ENCODE peak calls at places on chromosomes 7 and 10, in nine cellular contexts. E is WTC11, G is pancreas, X is kidney epithelial cell, D is H9, A is B cell, M is nephron progenitor cell, W is heart right ventricle, F is HCT116. N is an unnamed sample.

GRCh38 chr7:137127058-137127457 is 216.5 kb downstream of the PTN start:
- DNase-seq in D (no peak), E (no peak), X (no peak), W (no peak), M (no peak), F (no peak), G (no peak), A (no peak), N (no peak)

GRCh38 chr10:67629461-67629971 is 66.5 kb downstream of the CTNNA3 start:
- DNase-seq in G (no peak), D (no peak), A (no peak), E (no peak), F (no peak), X (peak), W (no peak), M (no peak), N (no peak)

GRCh38 chr7:111841596-111842209 is 279.4 kb upstream of the IMMP2L start:
- DNase-seq in W (no peak), X (no peak), E (no peak), A (no peak), F (no peak), D (no peak), G (no peak), M (no peak), N (no peak)

GRCh38 chr7:5183155-5183554 is 6.9 kb upstream of the WIPI2 start:
- DNase-seq in X (no peak), F (no peak), A (no peak), G (no peak), D (no peak), M (no peak), E (no peak), W (no peak), N (no peak)

GRCh38 chr10:24238527-24239247 is 29.7 kb downstream of the KIAA1217 start:
- DNase-seq in W (no peak), X (no peak), F (no peak), E (no peak), A (no peak), D (no peak), M (peak), G (peak), N (no peak)

GRCh38 chr10:59589721-59590120 is 119.9 kb downstream of the SLC16A9 start:
- DNase-seq in A (no peak), M (no peak), G (no peak), W (no peak), E (no peak), X (no peak), F (no peak), D (no peak), N (no peak)

GRCh38 chr7:149440222-149440621 is 20.6 kb downstream of the ZNF777 start:
- DNase-seq in G (no peak), D (no peak), E (no peak), W (no peak), A (no peak), M (no peak), X (no peak), F (no peak), N (no peak)

GRCh38 chr10:7756360-7756992 is 31.3 kb downstream of the KIN start:
- DNase-seq in W (no peak), E (peak), D (peak), G (peak), A (no peak), M (no peak), F (peak), X (no peak), N (peak)

GRCh38 chr10:70940834-70941568 is 52.6 kb upstream of the PCBD1 start:
- DNase-seq in D (no peak), F (no peak), X (no peak), M (no peak), A (no peak), W (peak), G (peak), E (no peak), N (no peak)

GRCh38 chr7:46747869-46748576 is 827.0 kb upstream of the IGFBP3 start:
- DNase-seq in X (no peak), D (no peak), A (no peak), G (no peak), W (no peak), M (no peak), E (no peak), F (no peak), N (no peak)

GRCh38 chr7:115198143-115198542 is 276.2 kb downstream of the MDFIC start:
- DNase-seq in G (no peak), M (no peak), D (no peak), E (no peak), A (no peak), X (no peak), F (no peak), W (no peak), N (no peak)
- TF ChIP-seq CTCF in G (no peak), M (no peak), D (no peak), E (no peak), A (no peak), X (no peak), F (no peak), W (no peak), N (no peak)

DNA sequence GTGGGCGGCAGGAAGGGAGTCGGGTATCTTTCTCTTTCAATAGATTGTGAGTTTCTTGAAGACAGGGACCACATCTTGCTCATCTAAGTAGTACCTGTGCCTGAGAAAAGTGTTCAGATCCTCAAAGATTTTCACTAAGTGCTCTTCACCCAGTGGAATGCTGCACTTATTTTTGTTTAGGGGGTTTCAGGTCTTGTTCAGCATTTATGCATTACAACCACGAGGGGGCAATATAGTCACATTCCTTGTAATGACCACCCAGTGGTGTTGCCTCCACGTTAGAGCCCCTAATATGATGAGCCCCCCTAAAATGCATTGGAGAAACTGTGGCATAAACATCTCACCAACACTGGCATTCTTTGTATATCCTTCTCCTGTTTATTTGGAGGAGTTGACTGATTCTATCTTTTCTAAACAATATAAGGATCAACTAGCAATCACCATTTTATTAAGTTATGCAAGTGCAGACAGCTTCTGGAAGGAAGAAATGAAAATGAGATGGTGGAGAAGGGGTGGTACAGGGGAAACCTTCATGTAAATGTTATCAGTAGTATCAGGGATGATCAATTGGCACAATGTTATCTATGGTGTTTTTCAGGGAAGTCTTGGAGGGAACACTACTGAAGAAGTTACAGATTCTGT is 3.1 kb upstream of the PAPSS2 start:
- DNase-seq in G (no peak), A (peak), W (no peak), E (no peak), X (no peak), D (no peak), M (peak), F (no peak), N (no peak)
- TF ChIP-seq CTCF in G (peak), A (peak), W (peak), E (peak), X (peak), D (peak), M (peak), F (peak), N (peak)

DNA sequence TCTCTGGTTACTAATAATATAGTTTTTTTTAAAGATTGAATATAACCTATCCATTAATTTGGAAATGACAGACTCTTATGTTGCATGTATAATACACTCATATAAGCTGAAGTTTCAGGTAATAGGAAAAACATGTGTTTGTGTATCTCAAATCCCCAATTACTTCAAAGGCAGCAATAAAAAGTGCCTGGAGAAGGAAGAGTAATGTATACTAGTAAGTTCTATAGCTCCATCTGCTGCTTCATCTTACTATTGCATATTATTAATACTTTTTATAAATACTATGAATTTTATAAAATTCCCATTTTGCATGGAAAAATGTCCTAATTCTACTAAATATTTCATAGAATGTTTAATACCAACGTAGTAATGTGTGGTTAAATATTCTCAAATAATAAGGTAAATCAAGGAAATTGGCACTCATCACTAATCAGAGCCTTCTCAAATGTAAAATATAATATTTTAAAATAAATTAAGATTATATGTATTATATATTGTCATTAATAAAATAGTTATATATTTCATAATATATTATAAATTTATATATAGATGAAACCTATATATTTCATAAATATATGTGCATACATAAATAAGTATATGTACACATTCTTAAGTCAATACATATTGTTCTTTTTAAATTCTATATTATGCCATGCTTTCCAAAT is 311.9 kb downstream of the HGF start:
- DNase-seq in D (no peak), M (no peak), F (peak), G (no peak), A (no peak), E (no peak), W (no peak), X (no peak), N (no peak)
- TF ChIP-seq CTCF in D (peak), M (peak), F (peak), G (no peak), A (no peak), E (no peak), W (peak), X (peak), N (peak)

GRCh38 chr10:121590772-121591171 is 7.5 kb downstream of the FGFR2 start:
- DNase-seq in W (no peak), D (no peak), A (no peak), X (no peak), F (no peak), E (no peak), M (no peak), G (no peak), N (no peak)

GRCh38 chr10:121593267-121593666 is 5.0 kb downstream of the FGFR2 start:
- DNase-seq in X (no peak), W (no peak), D (no peak), E (no peak), M (no peak), G (no peak), A (no peak), F (no peak), N (no peak)

GRCh38 chr10:121591186-121591585 is 7.1 kb downstream of the FGFR2 start:
- DNase-seq in F (no peak), W (no peak), X (no peak), G (no peak), D (peak), M (no peak), A (no peak), E (no peak), N (no peak)

GRCh38 chr10:121593676-121594075 is 4.6 kb downstream of the FGFR2 start:
- DNase-seq in E (no peak), X (no peak), D (peak), M (no peak), A (no peak), W (no peak), G (no peak), F (no peak), N (no peak)

DNA sequence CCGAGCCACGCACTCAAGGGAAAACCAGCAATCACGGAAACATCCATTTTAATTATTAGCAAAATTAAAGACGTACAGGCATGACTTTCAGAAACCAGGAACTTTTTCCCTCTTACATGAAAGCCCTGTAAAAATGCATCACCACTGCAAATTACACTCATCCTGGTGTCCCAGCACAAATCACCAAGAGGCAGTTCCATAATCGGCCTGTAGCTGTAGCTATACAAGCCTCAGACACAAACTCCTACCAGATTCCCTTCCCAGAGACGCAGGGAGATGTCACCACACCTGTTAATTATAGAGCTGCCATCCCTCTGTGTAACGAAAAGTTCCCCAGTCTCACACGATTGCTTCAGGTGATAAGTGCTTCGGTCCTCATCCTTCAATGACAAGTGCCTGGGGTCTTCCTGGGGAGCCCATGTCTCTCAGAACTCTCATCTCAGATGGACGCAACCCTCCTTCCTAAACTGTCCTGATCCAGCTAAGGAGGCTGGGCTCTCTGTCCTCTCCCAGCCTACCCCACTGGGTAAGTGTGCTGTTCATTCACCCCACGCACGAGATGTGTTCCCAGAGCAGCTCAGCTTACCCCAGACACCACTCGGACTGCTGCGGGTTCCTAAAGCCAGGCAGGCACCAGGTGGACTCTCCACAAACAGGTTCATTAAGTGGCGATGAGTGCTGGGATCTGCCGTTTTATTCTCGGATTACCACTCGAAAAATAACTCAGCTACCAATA is 5.9 kb downstream of the FGFR2 start:
- DNase-seq in D (peak), E (no peak), M (no peak), A (no peak), W (no peak), X (no peak), F (no peak), G (no peak), N (no peak)
- TF ChIP-seq CTCF in D (peak), E (no peak), M (no peak), A (no peak), W (no peak), X (no peak), F (peak), G (no peak), N (peak)

GRCh38 chr10:99276848-99277486 is 41.3 kb upstream of the HPSE2 start:
- DNase-seq in W (no peak), A (no peak), E (no peak), G (no peak), D (no peak), M (no peak), F (peak), X (no peak), N (no peak)
- TF ChIP-seq CTCF in W (no peak), A (peak), E (peak), G (peak), D (peak), M (peak), F (peak), X (peak), N (peak)

GRCh38 chr7:150858236-150859197 is 6.2 kb downstream of the AOC1 start:
- DNase-seq in X (no peak), G (no peak), E (no peak), F (no peak), A (no peak), W (no peak), M (no peak), D (peak), N (no peak)

GRCh38 chr7:150862356-150862755 is 10.0 kb downstream of the AOC1 start:
- DNase-seq in A (no peak), F (no peak), E (no peak), D (no peak), X (no peak), W (no peak), G (no peak), M (no peak), N (no peak)

GRCh38 chr7:150857276-150858055 is 5.1 kb downstream of the AOC1 start:
- DNase-seq in X (no peak), D (peak), E (no peak), G (no peak), M (no peak), F (no peak), A (no peak), W (no peak), N (no peak)

GRCh38 chr7:150860978-150861295 is 8.6 kb downstream of the AOC1 start:
- DNase-seq in D (peak), E (no peak), M (no peak), A (no peak), F (no peak), X (no peak), G (no peak), W (no peak), N (no peak)

DNA sequence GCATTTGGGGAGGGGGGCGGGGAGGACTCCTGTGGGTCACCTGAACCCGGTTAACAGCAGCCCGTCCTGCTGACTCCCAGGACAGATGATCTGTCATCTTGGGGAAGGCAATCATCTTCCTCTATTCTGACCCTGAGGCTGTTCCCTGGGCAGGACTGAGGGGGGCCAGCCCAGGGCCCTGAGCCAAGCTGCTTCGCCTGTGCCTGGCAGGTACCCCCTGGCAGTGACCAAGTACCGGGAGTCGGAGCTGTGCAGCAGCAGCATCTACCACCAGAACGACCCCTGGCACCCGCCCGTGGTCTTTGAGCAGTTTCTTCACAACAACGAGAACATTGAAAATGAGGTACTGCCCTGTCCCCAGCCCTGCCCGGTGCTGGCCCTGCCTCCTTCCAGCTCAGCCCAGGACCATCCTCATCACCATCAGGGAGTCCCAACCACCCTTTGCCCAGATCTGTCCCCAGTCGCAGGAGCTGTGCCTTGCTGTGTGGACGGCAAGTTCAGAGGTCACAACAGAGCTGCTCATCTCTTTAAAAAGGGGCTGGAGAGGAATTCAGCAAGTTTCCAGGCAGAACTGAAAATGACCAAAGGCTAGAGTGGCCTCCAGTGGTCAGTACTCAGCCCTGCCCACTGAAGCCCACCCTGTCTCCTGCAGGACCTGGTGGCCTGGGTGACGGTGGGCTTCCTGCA is 8.1 kb downstream of the AOC1 start:
- DNase-seq in A (no peak), M (no peak), E (no peak), X (no peak), W (no peak), F (no peak), D (peak), G (no peak), N (no peak)
- TF ChIP-seq CTCF in A (no peak), M (no peak), E (no peak), X (no peak), W (peak), F (no peak), D (no peak), G (no peak), N (no peak)

N was measured in endothelial cell.